ENCODE peak calls at places on chromosomes 3 and 15, in six cellular contexts. B, A, C, P, L and H are unnamed samples.

GRCh38 chr3:37534940-37535339 is 326.7 kb upstream of the CTDSPL start:
- DNase-seq in C (no peak), P (no peak), L (no peak), A (no peak), B (no peak), H (no peak)

GRCh38 chr3:149203758-149204157 is 17.9 kb downstream of the CP start:
- DNase-seq in C (no peak), B (no peak), P (no peak), L (no peak), A (no peak), H (no peak)

GRCh38 chr3:160400048-160400630 is 689 bp downstream of the SMC4 start:
- DNase-seq in C (peak), L (peak), B (peak), A (peak), P (no peak), H (peak)

GRCh38 chr3:48594431-48595049 is 589 bp downstream of the COL7A1 start:
- DNase-seq in B (peak), A (peak), L (no peak), P (peak), C (peak), H (no peak)

GRCh38 chr3:42043116-42043796 is 47.9 kb upstream of the TRAK1 start:
- DNase-seq in A (peak), C (no peak), B (peak), P (no peak), L (no peak), H (peak)

GRCh38 chr3:84440306-84440705 is 518.5 kb upstream of the CADM2 start:
- DNase-seq in C (no peak), A (no peak), P (no peak), B (no peak), L (no peak), H (no peak)

GRCh38 chr3:106058485-106058884 is 189.7 kb upstream of the CBLB start:
- DNase-seq in B (no peak), C (peak), A (no peak), P (no peak), L (no peak), H (no peak)

GRCh38 chr3:162295323-162295983 is 798.8 kb downstream of the OTOL1 start:
- DNase-seq in P (peak), B (peak), L (no peak), C (peak), A (peak), H (no peak)

GRCh38 chr3:177211503-177212277 is 14.4 kb upstream of the TBL1XR1 start:
- DNase-seq in A (peak), C (peak), P (no peak), L (no peak), B (no peak), H (no peak)

GRCh38 chr15:75727851-75728715 is 15.4 kb upstream of the CSPG4 start:
- DNase-seq in C (peak), L (peak), B (peak), P (no peak), A (peak), H (no peak)

GRCh38 chr15:44029940-44030568 is 165.0 kb downstream of the FRMD5 start:
- DNase-seq in L (no peak), P (no peak), A (no peak), C (peak), B (no peak), H (no peak)

GRCh38 chr15:80445300-80446041 is 41.3 kb downstream of the ARNT2 start:
- DNase-seq in C (no peak), B (no peak), L (no peak), P (no peak), A (no peak), H (peak)

GRCh38 chr3:16506884-16507409 is 6.6 kb downstream of the RFTN1 start:
- DNase-seq in B (no peak), L (no peak), C (no peak), P (no peak), A (no peak), H (no peak)

GRCh38 chr15:63628123-63628822 is 31.1 kb downstream of the FBXL22 start:
- DNase-seq in P (no peak), A (no peak), C (peak), L (no peak), B (no peak), H (no peak)

DNA sequence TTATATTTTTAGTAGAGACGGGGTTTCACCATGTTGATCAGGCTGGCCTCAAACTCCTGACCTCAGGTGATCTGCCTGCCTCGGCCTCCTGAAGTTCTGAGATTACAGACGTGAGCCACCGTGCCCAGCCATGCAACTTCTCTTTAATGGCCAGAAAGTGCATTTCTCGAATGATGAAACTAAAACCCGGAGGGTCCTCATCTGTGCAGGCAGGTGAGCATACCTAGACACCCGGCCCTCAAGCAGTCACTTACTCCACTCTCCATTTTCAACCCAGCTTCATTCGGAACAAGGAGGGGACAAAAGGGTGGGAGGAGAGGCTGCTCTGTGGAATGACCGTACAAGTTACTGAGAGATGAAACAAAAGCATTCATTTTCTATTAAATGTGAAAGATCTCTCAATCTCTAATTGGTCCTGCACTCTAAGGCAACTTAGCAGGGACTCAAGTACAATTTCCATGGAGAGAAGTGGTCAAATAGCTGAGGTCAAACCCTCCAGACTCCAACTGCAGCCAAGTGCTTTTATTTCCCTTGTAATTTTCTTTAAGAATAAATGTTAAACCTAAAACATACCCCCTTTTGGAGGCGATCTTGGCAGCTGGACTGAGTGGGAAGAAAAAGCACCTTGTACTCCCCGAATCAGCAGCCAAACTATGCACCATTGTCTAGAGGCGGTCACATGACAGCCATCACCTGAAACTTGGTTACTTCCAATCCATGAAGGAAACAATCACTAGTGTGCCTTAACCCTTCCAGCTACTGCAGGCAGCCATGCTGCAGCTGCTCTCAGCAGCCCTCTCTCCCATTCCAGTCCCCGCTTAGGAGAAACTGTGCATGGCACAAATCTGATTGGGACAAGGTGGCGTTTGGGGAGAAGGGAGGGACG is 62.2 kb downstream of the VGLL4 start:
- DNase-seq in P (no peak), C (no peak), B (no peak), A (no peak), L (no peak), H (no peak)
- H3K4me3 ChIP-seq in P (peak), C (no peak), B (peak), A (no peak), L (peak), H (peak)

GRCh38 chr3:124878561-124879394 is 8.4 kb downstream of the ITGB5 start:
- DNase-seq in A (peak), P (peak), B (no peak), C (no peak), L (no peak), H (peak)
- H3K4me3 ChIP-seq in A (peak), P (no peak), B (no peak), C (no peak), L (no peak), H (no peak)

DNA sequence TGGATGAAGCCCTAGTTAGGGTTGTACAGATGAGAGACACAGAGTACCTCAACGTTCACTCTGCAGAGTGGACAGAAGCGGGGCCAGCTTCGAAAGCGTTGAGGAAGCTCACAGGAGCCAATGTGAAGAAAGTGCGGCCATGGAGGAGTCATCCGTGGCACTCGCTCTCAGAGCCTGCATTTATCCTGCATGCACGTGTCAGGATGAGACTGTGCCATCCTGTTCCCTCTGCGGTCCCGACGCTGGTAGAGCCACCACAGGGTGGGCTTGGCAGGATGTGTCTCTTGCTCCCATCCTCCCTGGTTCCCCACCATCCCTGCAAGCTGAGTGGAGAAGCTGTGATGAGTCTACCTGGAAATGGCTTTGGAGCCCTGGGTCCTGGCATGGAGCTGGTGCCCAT is 39.3 kb downstream of the KLHL25 start:
- DNase-seq in B (no peak), C (no peak), L (no peak), P (no peak), A (no peak), H (no peak)
- H3K4me3 ChIP-seq in B (no peak), C (no peak), L (no peak), P (no peak), A (no peak), H (no peak)

DNA sequence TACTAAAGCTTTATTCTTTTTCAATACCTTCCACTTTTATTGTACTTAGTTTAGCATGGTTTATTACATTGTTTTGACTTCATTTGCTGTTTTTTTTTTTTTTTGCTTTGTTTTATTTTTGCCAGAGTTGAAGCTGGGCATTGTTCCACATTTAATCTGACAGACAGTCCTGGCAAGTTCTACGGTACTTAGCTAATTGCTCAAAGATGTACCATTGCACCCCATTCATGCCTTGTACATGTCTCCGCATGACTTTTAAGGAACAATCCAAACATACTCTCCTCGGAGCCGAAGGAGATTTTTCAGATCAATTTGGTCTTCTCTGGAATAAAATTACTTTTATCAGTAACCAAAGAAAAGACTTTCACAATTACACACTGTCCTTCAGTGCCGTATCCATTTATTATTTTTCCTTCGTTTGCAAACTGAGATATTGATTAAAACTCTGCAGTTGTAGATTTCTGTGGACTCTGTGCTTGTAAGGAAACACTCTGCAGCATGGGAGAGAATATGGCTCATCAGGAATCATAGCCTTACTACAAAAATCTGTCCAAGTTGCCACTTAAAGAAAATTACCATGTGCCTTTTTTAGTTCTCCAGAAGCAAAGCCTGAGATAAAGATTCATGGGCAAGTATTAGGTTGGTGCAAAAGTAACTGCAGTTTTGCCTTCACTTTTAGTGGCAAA is 952.0 kb downstream of the AGBL1 start:
- DNase-seq in L (no peak), P (no peak), C (no peak), A (no peak), B (no peak), H (no peak)
- H3K4me3 ChIP-seq in L (no peak), P (no peak), C (no peak), A (no peak), B (no peak), H (no peak)

GRCh38 chr3:108086653-108087052 is 4.2 kb downstream of the CD47 start:
- DNase-seq in L (no peak), A (no peak), P (no peak), C (no peak), B (no peak), H (no peak)

GRCh38 chr3:108088146-108088545 is 2.7 kb downstream of the CD47 start:
- DNase-seq in B (no peak), L (no peak), C (no peak), A (no peak), P (no peak), H (no peak)

GRCh38 chr3:108088697-108089096 is 2.1 kb downstream of the CD47 start:
- DNase-seq in C (no peak), A (no peak), L (no peak), P (no peak), B (no peak), H (no peak)

GRCh38 chr3:108089544-108089943 is 1.3 kb downstream of the CD47 start:
- DNase-seq in L (no peak), P (no peak), C (no peak), B (peak), A (no peak), H (no peak)

GRCh38 chr3:108085821-108086350 is 4.9 kb downstream of the CD47 start:
- DNase-seq in C (no peak), A (no peak), P (no peak), B (no peak), L (no peak), H (no peak)
- H3K4me3 ChIP-seq in C (no peak), A (no peak), P (no peak), B (no peak), L (no peak), H (no peak)

GRCh38 chr3:28292622-28293021 is 51.2 kb downstream of the CMC1 start:
- DNase-seq in B (no peak), L (no peak), C (no peak), A (no peak), P (no peak), H (no peak)

GRCh38 chr3:28294667-28295413 is 53.4 kb downstream of the CMC1 start:
- DNase-seq in P (no peak), A (no peak), C (no peak), B (no peak), L (no peak), H (no peak)

GRCh38 chr3:28291577-28291976 is 50.2 kb downstream of the CMC1 start:
- DNase-seq in P (no peak), C (no peak), B (peak), L (no peak), A (no peak), H (no peak)

GRCh38 chr3:28299705-28300104 is 48.8 kb upstream of the ZCWPW2 start:
- DNase-seq in A (no peak), L (no peak), C (no peak), B (no peak), P (no peak), H (no peak)

DNA sequence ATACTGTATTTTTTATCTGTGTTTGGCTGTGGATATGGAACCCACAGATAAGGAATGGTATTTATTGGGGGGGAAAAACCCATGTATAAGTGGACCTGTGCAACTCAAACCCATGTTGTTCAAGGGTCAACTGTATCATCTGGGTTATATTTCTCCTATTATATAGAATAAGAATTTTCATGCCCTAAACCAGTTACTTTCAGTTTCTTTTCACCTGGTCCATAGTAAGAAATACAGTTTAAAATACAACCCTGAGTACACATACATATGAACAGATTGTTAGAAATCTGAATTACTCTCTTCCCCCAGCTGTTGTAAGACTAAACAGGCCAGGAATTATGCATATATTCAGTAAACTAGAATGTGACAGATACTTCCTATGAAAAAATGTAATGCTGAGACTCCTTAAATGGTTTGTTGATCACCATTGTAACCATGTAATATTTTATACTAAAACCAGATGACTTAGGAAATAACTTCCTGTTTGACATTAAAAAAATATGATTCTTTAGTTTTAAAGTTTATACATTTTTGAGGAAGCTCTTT is 52.6 kb upstream of the ZCWPW2 start:
- DNase-seq in C (no peak), L (no peak), A (no peak), P (no peak), B (no peak), H (no peak)
- H3K4me3 ChIP-seq in C (no peak), L (peak), A (no peak), P (no peak), B (no peak), H (peak)

GRCh38 chr15:62505761-62506160 is 340.7 kb upstream of the C2CD4B start:
- DNase-seq in C (no peak), B (no peak), A (peak), L (no peak), P (no peak), H (no peak)
- H3K4me3 ChIP-seq in C (no peak), B (no peak), A (no peak), L (no peak), P (no peak), H (peak)